ENCODE peak calls at places on chromosomes 11 and 22, in six cellular contexts. D, C, J, V, Q and I are unnamed samples.

GRCh38 chr11:45405916-45406670 is 120.0 kb upstream of the SYT13 start:
- DNase-seq in C (no peak), J (no peak), D (no peak), Q (peak), V (no peak), I (no peak)

GRCh38 chr11:40274017-40274416 is 1185.4 kb downstream of the LRRC4C start:
- DNase-seq in V (no peak), C (no peak), D (no peak), Q (peak), J (no peak), I (peak)

GRCh38 chr11:1139441-1140066 is 18.2 kb upstream of the MUC5AC start:
- DNase-seq in D (peak), C (no peak), V (peak), Q (peak), J (no peak), I (no peak)

GRCh38 chr11:72015511-72016061 is 16.9 kb downstream of the IL18BP start:
- DNase-seq in C (no peak), Q (peak), D (no peak), J (no peak), V (no peak), I (peak)

GRCh38 chr22:25437414-25438160 is 126.9 kb upstream of the GRK3 start:
- DNase-seq in C (no peak), Q (no peak), J (no peak), V (no peak), D (no peak), I (no peak)

GRCh38 chr11:35362571-35362980 is 56.8 kb downstream of the SLC1A2 start:
- DNase-seq in Q (peak), V (no peak), C (no peak), J (no peak), D (no peak), I (no peak)

GRCh38 chr22:27615408-27615807 is 186.1 kb downstream of the MN1 start:
- DNase-seq in C (no peak), J (no peak), Q (no peak), D (no peak), V (no peak), I (no peak)

GRCh38 chr11:33861366-33861765 is 30.5 kb downstream of the LMO2 start:
- DNase-seq in J (no peak), Q (no peak), D (no peak), C (no peak), V (no peak), I (no peak)

GRCh38 chr11:57430946-57431345 is 4.0 kb upstream of the SLC43A3 start:
- DNase-seq in C (no peak), D (no peak), J (no peak), Q (no peak), V (peak), I (no peak)

GRCh38 chr22:38554281-38554680 is 15.7 kb downstream of the DMC1 start:
- DNase-seq in J (no peak), C (no peak), D (peak), Q (peak), V (no peak), I (no peak)

GRCh38 chr11:43561832-43562231 is 118.7 kb upstream of the HSD17B12 start:
- DNase-seq in D (no peak), Q (no peak), C (no peak), V (no peak), J (no peak), I (no peak)

GRCh38 chr22:36998620-36999351 is 20.5 kb downstream of the TST start:
- DNase-seq in D (no peak), V (no peak), C (no peak), J (no peak), Q (peak), I (no peak)

GRCh38 chr22:42361523-42361922 is 70.7 kb downstream of the NFAM1 start:
- DNase-seq in D (no peak), V (no peak), Q (no peak), C (no peak), J (no peak), I (no peak)

GRCh38 chr11:30422828-30423648 is 100.1 kb downstream of the ARL14EP start:
- DNase-seq in V (no peak), J (no peak), D (no peak), Q (no peak), C (no peak), I (no peak)

GRCh38 chr22:21026783-21027692 is 5.3 kb downstream of the SLC7A4 start:
- DNase-seq in Q (peak), D (peak), C (no peak), J (no peak), V (no peak), I (peak)

GRCh38 chr11:60145677-60146076 is 37.2 kb downstream of the MS4A6A start:
- DNase-seq in Q (no peak), V (no peak), C (no peak), J (no peak), D (no peak), I (no peak)

GRCh38 chr11:107549253-107549953 is 16.1 kb downstream of the ALKBH8 start:
- DNase-seq in V (no peak), C (no peak), Q (peak), D (no peak), J (peak), I (no peak)

GRCh38 chr11:69053169-69053477 is 4.4 kb downstream of the TPCN2 start:
- DNase-seq in J (no peak), Q (no peak), C (no peak), D (no peak), V (no peak), I (no peak)
- H3K27ac ChIP-seq in J (no peak), Q (no peak), C (no peak), D (no peak), V (peak), I (no peak)

DNA sequence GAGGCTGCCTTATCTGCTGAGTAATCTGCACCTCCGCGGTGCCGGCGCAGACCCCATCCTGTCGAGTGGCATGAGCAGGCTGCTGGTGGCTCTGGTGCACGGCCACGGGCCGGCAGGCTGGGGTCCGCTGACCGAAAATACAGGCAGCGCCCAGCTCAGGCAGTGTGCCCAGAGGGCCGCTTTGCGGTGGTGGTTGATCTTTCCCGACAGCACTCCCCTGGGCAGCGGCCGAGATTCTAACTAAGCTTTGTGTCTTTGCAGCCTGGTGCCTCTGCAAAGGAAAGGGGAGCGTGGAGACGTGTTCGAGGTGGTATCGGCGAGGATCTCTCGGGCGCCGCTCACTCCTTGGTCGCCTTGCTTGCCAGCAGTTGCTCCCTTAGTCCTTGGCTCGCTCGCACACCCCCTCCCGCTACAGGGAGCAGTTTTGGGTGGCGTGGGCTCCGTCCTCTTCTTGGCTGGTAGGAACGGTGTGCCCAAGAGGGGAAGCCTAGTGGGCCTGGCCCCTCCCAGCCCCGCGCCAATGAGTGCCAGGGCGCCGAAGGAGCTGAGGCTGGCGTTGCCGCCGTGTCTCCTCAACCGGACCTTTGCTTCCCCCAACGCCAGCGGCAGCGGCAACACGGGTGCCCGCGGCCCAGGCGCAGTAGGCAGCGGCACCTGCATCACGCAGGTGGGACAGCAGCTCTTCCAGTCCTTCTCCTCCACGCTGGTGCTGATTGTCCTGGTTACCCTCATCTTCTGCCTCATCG is 1.3 kb downstream of the C11orf87 start:
- DNase-seq in C (no peak), Q (no peak), J (no peak), V (no peak), D (no peak), I (no peak)
- H3K4me3 ChIP-seq in C (no peak), Q (peak), J (peak), V (no peak), D (peak), I (peak)

GRCh38 chr22:31095637-31096249 is 11.6 kb downstream of the SELENOM start:
- DNase-seq in D (no peak), V (no peak), J (no peak), Q (no peak), C (no peak), I (no peak)
- H3K27ac ChIP-seq in D (no peak), V (no peak), J (no peak), Q (no peak), C (no peak), I (no peak)

DNA sequence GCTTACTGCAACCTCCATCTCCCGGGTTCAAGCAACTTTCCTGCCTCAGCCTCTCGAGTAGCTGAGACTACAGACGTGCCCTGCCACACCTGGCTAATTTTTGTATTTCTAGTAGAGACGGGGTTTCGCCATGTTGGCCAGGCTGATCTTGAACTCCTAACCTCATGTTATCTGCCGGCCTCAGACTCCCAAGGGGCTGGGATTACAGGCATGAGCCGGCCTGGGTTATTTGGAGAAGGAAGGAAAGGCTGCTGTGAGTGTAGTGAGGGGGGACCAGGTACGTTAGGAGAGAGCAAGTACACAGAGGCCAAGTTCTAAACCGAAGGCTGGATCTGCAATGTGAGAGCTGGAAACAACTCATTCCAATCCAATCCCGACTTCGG is 453 bp downstream of the BATF2 start:
- DNase-seq in D (no peak), J (no peak), C (no peak), V (no peak), Q (no peak), I (no peak)
- H3K4me3 ChIP-seq in D (peak), J (peak), C (peak), V (peak), Q (peak), I (peak)

GRCh38 chr11:108967571-108967970 is 302.7 kb downstream of the DDX10 start:
- DNase-seq in V (no peak), J (peak), D (no peak), C (no peak), Q (no peak), I (peak)
- H3K27ac ChIP-seq in V (no peak), J (peak), D (no peak), C (no peak), Q (no peak), I (no peak)